ENCODE peak calls at places on chromosome X, in six cellular contexts. One of them, this sample, is unnamed.

GRCh38 chrX:108230562-108230961 is 139.0 kb downstream of the ATG4A start:
- DNase-seq in heart left ventricle: no peak
- DNase-seq in left ventricle myocardium inferior: no peak
- DNase-seq in endothelial cell: no peak
- DNase-seq in fibroblast of pulmonary artery: no peak
- DNase-seq in uterus: no peak
- DNase-seq in this sample: no peak

GRCh38 chrX:17403231-17403691 is 28.3 kb downstream of the NHS start:
- DNase-seq in heart left ventricle: no peak
- DNase-seq in left ventricle myocardium inferior: no peak
- DNase-seq in endothelial cell: no peak
- DNase-seq in fibroblast of pulmonary artery: no peak
- DNase-seq in uterus: no peak
- DNase-seq in this sample: no peak

GRCh38 chrX:2863646-2864045 is 34.9 kb downstream of the GYG2 start:
- DNase-seq in heart left ventricle: no peak
- DNase-seq in left ventricle myocardium inferior: no peak
- DNase-seq in endothelial cell: no peak
- DNase-seq in fibroblast of pulmonary artery: no peak
- DNase-seq in uterus: no peak
- DNase-seq in this sample: peak; percentile 62

GRCh38 chrX:21738950-21739287 is 19.0 kb downstream of the SMPX start:
- DNase-seq in heart left ventricle: no peak
- DNase-seq in left ventricle myocardium inferior: no peak
- DNase-seq in endothelial cell: no peak
- DNase-seq in fibroblast of pulmonary artery: no peak
- DNase-seq in uterus: no peak
- DNase-seq in this sample: no peak

GRCh38 chrX:39681885-39682284 is 415.9 kb downstream of the BCOR start:
- DNase-seq in heart left ventricle: no peak
- DNase-seq in left ventricle myocardium inferior: no peak
- DNase-seq in endothelial cell: no peak
- DNase-seq in fibroblast of pulmonary artery: no peak
- DNase-seq in uterus: no peak
- DNase-seq in this sample: no peak

GRCh38 chrX:100643212-100643611 is 787 bp upstream of the SRPX2 start:
- DNase-seq in heart left ventricle: no peak
- DNase-seq in left ventricle myocardium inferior: no peak
- DNase-seq in endothelial cell: no peak
- DNase-seq in fibroblast of pulmonary artery: no peak
- DNase-seq in uterus: no peak
- DNase-seq in this sample: no peak

GRCh38 chrX:53666171-53666570 is 20.3 kb downstream of the HUWE1 start:
- DNase-seq in heart left ventricle: no peak
- DNase-seq in left ventricle myocardium inferior: no peak
- DNase-seq in endothelial cell: no peak
- DNase-seq in fibroblast of pulmonary artery: no peak
- DNase-seq in uterus: no peak
- DNase-seq in this sample: no peak

GRCh38 chrX:17082831-17083230 is 136.4 kb downstream of the REPS2 start:
- DNase-seq in heart left ventricle: no peak
- DNase-seq in left ventricle myocardium inferior: no peak
- DNase-seq in endothelial cell: no peak
- DNase-seq in fibroblast of pulmonary artery: no peak
- DNase-seq in uterus: no peak
- DNase-seq in this sample: no peak

GRCh38 chrX:22063284-22063683 is 31.2 kb downstream of the PHEX start:
- DNase-seq in heart left ventricle: no peak
- DNase-seq in left ventricle myocardium inferior: no peak
- DNase-seq in endothelial cell: no peak
- DNase-seq in fibroblast of pulmonary artery: peak; percentile 44
- DNase-seq in uterus: peak; percentile 18
- DNase-seq in this sample: no peak

GRCh38 chrX:109484886-109485285 is 3.0 kb upstream of the GUCY2F start:
- DNase-seq in heart left ventricle: no peak
- DNase-seq in left ventricle myocardium inferior: no peak
- DNase-seq in endothelial cell: no peak
- DNase-seq in fibroblast of pulmonary artery: no peak
- DNase-seq in uterus: no peak
- DNase-seq in this sample: no peak

GRCh38 chrX:69618803-69619202 is 2.9 kb downstream of the EDA start:
- DNase-seq in heart left ventricle: no peak
- DNase-seq in left ventricle myocardium inferior: no peak
- DNase-seq in endothelial cell: no peak
- DNase-seq in fibroblast of pulmonary artery: peak; percentile 55
- DNase-seq in uterus: no peak
- DNase-seq in this sample: no peak

GRCh38 chrX:14936561-14936960 is 63.3 kb downstream of the MOSPD2 start:
- DNase-seq in heart left ventricle: no peak
- DNase-seq in left ventricle myocardium inferior: no peak
- DNase-seq in endothelial cell: no peak
- DNase-seq in fibroblast of pulmonary artery: peak; percentile 70
- DNase-seq in uterus: peak; percentile 61
- DNase-seq in this sample: no peak

GRCh38 chrX:120380699-120381098 is 18.8 kb downstream of the ATP1B4 start:
- DNase-seq in heart left ventricle: no peak
- DNase-seq in left ventricle myocardium inferior: no peak
- DNase-seq in endothelial cell: peak; percentile 4
- DNase-seq in fibroblast of pulmonary artery: peak; percentile 6
- DNase-seq in uterus: no peak
- DNase-seq in this sample: no peak

GRCh38 chrX:119753639-119754257 is 4.6 kb upstream of the SOWAHD start:
- DNase-seq in heart left ventricle: no peak
- DNase-seq in left ventricle myocardium inferior: no peak
- DNase-seq in endothelial cell: peak; percentile 25
- DNase-seq in fibroblast of pulmonary artery: peak; percentile 64
- DNase-seq in uterus: no peak
- DNase-seq in this sample: no peak

GRCh38 chrX:8284131-8284530 is 113.1 kb upstream of the VCX2 start:
- DNase-seq in heart left ventricle: no peak
- DNase-seq in left ventricle myocardium inferior: no peak
- DNase-seq in endothelial cell: no peak
- DNase-seq in fibroblast of pulmonary artery: no peak
- DNase-seq in uterus: no peak
- DNase-seq in this sample: no peak

DNA sequence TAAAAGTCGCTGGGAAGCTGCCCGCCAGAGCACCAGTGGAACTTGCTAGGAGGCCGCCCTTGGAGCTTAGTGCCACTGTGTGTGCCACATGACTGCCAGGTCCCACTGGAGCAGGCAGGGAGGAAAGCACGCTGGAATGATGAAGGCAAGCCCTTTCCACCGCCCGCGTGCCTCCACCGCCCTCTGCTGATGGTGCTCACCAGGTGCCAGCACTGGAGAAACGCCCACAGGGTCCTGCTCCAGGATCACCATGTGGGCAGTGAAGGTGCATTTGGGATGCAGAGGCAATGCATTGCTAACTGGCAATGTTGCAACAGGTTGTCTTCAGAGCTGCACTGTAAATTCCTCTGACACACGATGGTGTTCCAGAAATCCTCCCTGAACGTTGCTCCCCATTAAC is 76.3 kb downstream of the SHROOM2 start:
- DNase-seq in heart left ventricle: no peak
- DNase-seq in left ventricle myocardium inferior: no peak
- DNase-seq in endothelial cell: no peak
- DNase-seq in fibroblast of pulmonary artery: no peak
- DNase-seq in uterus: no peak
- DNase-seq in this sample: no peak
- TF ChIP-seq CTCF in heart left ventricle: no peak
- TF ChIP-seq CTCF in left ventricle myocardium inferior: no peak
- TF ChIP-seq CTCF in endothelial cell: no peak
- TF ChIP-seq CTCF in fibroblast of pulmonary artery: no peak
- TF ChIP-seq CTCF in uterus: no peak
- TF ChIP-seq CTCF in this sample: no peak

DNA sequence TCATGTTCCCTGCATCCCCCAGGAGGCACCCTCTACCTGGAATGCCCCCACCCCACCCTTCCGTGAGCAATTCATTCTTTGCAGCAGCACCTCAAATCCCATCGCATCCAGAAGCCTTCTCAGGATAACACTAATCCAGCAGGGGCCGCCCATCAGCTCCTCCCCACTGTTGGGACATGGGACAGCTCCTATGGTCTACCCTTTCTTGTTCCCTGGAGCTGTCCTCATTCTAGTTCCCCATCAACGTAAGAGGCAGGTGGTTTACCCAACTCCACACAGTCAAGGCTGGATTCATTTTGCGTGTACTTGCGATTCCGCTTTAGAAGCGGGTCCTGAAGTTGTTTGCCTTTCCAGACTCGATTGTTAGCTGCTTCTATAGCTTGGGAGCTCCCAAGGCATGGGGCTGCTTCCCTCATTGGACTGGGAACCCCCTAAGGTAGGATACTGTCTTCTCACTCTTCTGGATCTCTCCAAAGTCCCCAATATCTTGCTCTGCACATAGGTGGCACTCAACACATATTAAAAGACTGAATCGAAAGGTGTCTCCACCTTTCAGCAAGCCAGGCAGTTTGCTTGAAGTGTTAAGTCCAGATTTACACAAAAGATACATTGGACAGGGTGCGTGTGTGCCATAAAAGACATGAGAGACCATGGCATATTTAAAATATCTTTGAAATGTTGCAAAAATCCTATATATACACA is 942 bp upstream of the APLN start:
- DNase-seq in heart left ventricle: no peak
- DNase-seq in left ventricle myocardium inferior: no peak
- DNase-seq in endothelial cell: no peak
- DNase-seq in fibroblast of pulmonary artery: no peak
- DNase-seq in uterus: no peak
- DNase-seq in this sample: peak; percentile 63
- TF ChIP-seq CTCF in heart left ventricle: no peak
- TF ChIP-seq CTCF in left ventricle myocardium inferior: no peak
- TF ChIP-seq CTCF in endothelial cell: no peak
- TF ChIP-seq CTCF in fibroblast of pulmonary artery: no peak
- TF ChIP-seq CTCF in uterus: no peak
- TF ChIP-seq CTCF in this sample: no peak

DNA sequence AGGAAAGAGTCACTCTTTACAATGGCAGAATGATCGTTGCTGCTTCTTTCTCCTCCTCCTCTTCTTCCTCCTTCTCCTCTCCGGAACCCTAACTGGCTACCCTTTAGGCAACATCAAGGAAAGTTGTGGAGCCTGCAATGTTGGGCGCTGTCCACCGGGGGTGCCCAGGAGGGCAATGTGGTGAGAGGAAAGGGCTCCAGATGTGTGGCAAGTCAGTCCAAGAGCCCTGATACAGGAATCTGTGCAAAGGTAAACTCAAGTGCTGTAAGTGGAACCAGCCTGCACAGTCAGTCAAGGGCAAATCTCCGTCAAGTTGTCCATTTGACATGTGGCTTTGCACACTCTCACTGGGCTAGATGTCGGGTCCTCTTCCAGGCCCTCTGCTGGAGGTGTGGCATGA is 2.8 kb downstream of the RTL5 start:
- DNase-seq in heart left ventricle: no peak
- DNase-seq in left ventricle myocardium inferior: no peak
- DNase-seq in endothelial cell: peak; percentile 42
- DNase-seq in fibroblast of pulmonary artery: peak; percentile 16
- DNase-seq in uterus: no peak
- DNase-seq in this sample: no peak
- TF ChIP-seq CTCF in heart left ventricle: peak; percentile 28
- TF ChIP-seq CTCF in left ventricle myocardium inferior: peak; percentile 36
- TF ChIP-seq CTCF in endothelial cell: peak; percentile 54
- TF ChIP-seq CTCF in fibroblast of pulmonary artery: peak; percentile 43
- TF ChIP-seq CTCF in uterus: no peak
- TF ChIP-seq CTCF in this sample: peak; percentile 41

GRCh38 chrX:127058220-127058619 is 238.7 kb downstream of the PRR32 start:
- DNase-seq in heart left ventricle: no peak
- DNase-seq in left ventricle myocardium inferior: no peak
- DNase-seq in endothelial cell: no peak
- DNase-seq in fibroblast of pulmonary artery: no peak
- DNase-seq in uterus: no peak
- DNase-seq in this sample: no peak
- TF ChIP-seq CTCF in heart left ventricle: no peak
- TF ChIP-seq CTCF in left ventricle myocardium inferior: no peak
- TF ChIP-seq CTCF in endothelial cell: no peak
- TF ChIP-seq CTCF in fibroblast of pulmonary artery: no peak
- TF ChIP-seq CTCF in uterus: no peak
- TF ChIP-seq CTCF in this sample: no peak

GRCh38 chrX:139862208-139862607 is 70.6 kb downstream of the ATP11C start:
- DNase-seq in heart left ventricle: no peak
- DNase-seq in left ventricle myocardium inferior: no peak
- DNase-seq in endothelial cell: no peak
- DNase-seq in fibroblast of pulmonary artery: no peak
- DNase-seq in uterus: no peak
- DNase-seq in this sample: no peak
- TF ChIP-seq CTCF in heart left ventricle: no peak
- TF ChIP-seq CTCF in left ventricle myocardium inferior: no peak
- TF ChIP-seq CTCF in endothelial cell: no peak
- TF ChIP-seq CTCF in fibroblast of pulmonary artery: no peak
- TF ChIP-seq CTCF in uterus: no peak
- TF ChIP-seq CTCF in this sample: no peak

GRCh38 chrX:111823068-111823467 is 52.9 kb upstream of the TRPC5OS start:
- DNase-seq in heart left ventricle: no peak
- DNase-seq in left ventricle myocardium inferior: no peak
- DNase-seq in endothelial cell: peak; percentile 47
- DNase-seq in fibroblast of pulmonary artery: no peak
- DNase-seq in uterus: no peak
- DNase-seq in this sample: no peak
- TF ChIP-seq CTCF in heart left ventricle: peak; percentile 21
- TF ChIP-seq CTCF in left ventricle myocardium inferior: peak; percentile 41
- TF ChIP-seq CTCF in endothelial cell: peak; percentile 52
- TF ChIP-seq CTCF in fibroblast of pulmonary artery: no peak
- TF ChIP-seq CTCF in uterus: no peak
- TF ChIP-seq CTCF in this sample: peak; percentile 32

This sample was measured in osteocyte.